ENCODE peak calls at places on chromosome 7, in ten cellular contexts. R, E, B, G, U, F, W, J, P and M are unnamed samples.

GRCh38 chr7:156577645-156578577 is 62.7 kb upstream of the RNF32 start:
- DNase-seq in R (no peak), E (no peak), B (no peak), G (no peak), U (no peak), F (no peak), W (no peak), J (no peak), P (no peak), M (no peak)

GRCh38 chr7:108142675-108143259 is 12.6 kb upstream of the LAMB4 start:
- DNase-seq in R (no peak), E (no peak), B (no peak), G (no peak), U (no peak), F (no peak), W (no peak), J (no peak), P (no peak), M (no peak)

GRCh38 chr7:122546496-122546895 is 152.4 kb downstream of the RNF133 start:
- DNase-seq in R (peak; percentile 28), E (peak; percentile 15), B (no peak), G (no peak), U (no peak), F (no peak), W (no peak), J (no peak), P (no peak), M (no peak)

GRCh38 chr7:134890246-134891240 is 95.8 kb upstream of the AGBL3 start:
- DNase-seq in R (peak; percentile 90), E (no peak), B (peak; percentile 27), G (no peak), U (no peak), F (no peak), W (no peak), J (peak; percentile 11), P (peak; percentile 68), M (peak; percentile 86)

GRCh38 chr7:31314781-31315180 is 25.7 kb downstream of the NEUROD6 start:
- DNase-seq in R (no peak), E (no peak), B (no peak), G (no peak), U (no peak), F (no peak), W (no peak), J (no peak), P (no peak), M (no peak)

GRCh38 chr7:94632338-94633024 is 23.5 kb downstream of the SGCE start:
- DNase-seq in R (peak; percentile 78), E (no peak), B (no peak), G (no peak), U (peak; percentile 68), F (no peak), W (no peak), J (no peak), P (no peak), M (no peak)

GRCh38 chr7:148699772-148700629 is 1.3 kb downstream of the CUL1 start:
- DNase-seq in R (peak; percentile 48), E (no peak), B (no peak), G (no peak), U (no peak), F (peak; percentile 34), W (no peak), J (no peak), P (no peak), M (no peak)

GRCh38 chr7:7719235-7719634 is 828 bp upstream of the RPA3 start:
- DNase-seq in R (peak; percentile 98), E (no peak), B (no peak), G (no peak), U (peak; percentile 83), F (peak; percentile 33), W (peak; percentile 94), J (no peak), P (no peak), M (no peak)

GRCh38 chr7:131487217-131487616 is 69.2 kb downstream of the PODXL start:
- DNase-seq in R (no peak), E (no peak), B (no peak), G (no peak), U (no peak), F (no peak), W (no peak), J (no peak), P (no peak), M (no peak)

GRCh38 chr7:131489196-131489595 is 67.2 kb downstream of the PODXL start:
- DNase-seq in R (no peak), E (no peak), B (no peak), G (no peak), U (no peak), F (no peak), W (no peak), J (no peak), P (no peak), M (no peak)

GRCh38 chr7:131486346-131486745 is 70.1 kb downstream of the PODXL start:
- DNase-seq in R (no peak), E (no peak), B (no peak), G (no peak), U (no peak), F (no peak), W (no peak), J (no peak), P (no peak), M (no peak)

GRCh38 chr7:131489881-131490280 is 66.5 kb downstream of the PODXL start:
- DNase-seq in R (no peak), E (no peak), B (no peak), G (no peak), U (no peak), F (no peak), W (no peak), J (no peak), P (no peak), M (no peak)

GRCh38 chr7:131488361-131488760 is 68.1 kb downstream of the PODXL start:
- DNase-seq in R (no peak), E (no peak), B (no peak), G (no peak), U (no peak), F (no peak), W (no peak), J (no peak), P (no peak), M (no peak)
- TF ChIP-seq CTCF in R (peak; percentile 27), E (peak; percentile 20), B (no peak), G (no peak), U (peak; percentile 27), F (no peak), W (peak; percentile 21), J (peak; percentile 47), P (no peak), M (peak; percentile 37)

GRCh38 chr7:9106747-9107146 is 673.3 kb downstream of the NXPH1 start:
- DNase-seq in R (no peak), E (no peak), B (no peak), G (no peak), U (no peak), F (no peak), W (no peak), J (no peak), P (no peak), M (no peak)
- TF ChIP-seq CTCF in R (no peak), E (no peak), B (no peak), G (no peak), U (no peak), F (no peak), W (no peak), J (no peak), P (no peak), M (no peak)

GRCh38 chr7:116153050-116153449 is 57.3 kb upstream of the TES start:
- DNase-seq in R (no peak), E (no peak), B (no peak), G (no peak), U (no peak), F (no peak), W (no peak), J (no peak), P (no peak), M (no peak)

GRCh38 chr7:116148108-116148507 is 62.2 kb upstream of the TES start:
- DNase-seq in R (no peak), E (no peak), B (no peak), G (no peak), U (no peak), F (no peak), W (no peak), J (no peak), P (no peak), M (no peak)

GRCh38 chr7:116150588-116150987 is 59.8 kb upstream of the TES start:
- DNase-seq in R (peak; percentile 50), E (no peak), B (no peak), G (no peak), U (no peak), F (no peak), W (no peak), J (no peak), P (no peak), M (no peak)

DNA sequence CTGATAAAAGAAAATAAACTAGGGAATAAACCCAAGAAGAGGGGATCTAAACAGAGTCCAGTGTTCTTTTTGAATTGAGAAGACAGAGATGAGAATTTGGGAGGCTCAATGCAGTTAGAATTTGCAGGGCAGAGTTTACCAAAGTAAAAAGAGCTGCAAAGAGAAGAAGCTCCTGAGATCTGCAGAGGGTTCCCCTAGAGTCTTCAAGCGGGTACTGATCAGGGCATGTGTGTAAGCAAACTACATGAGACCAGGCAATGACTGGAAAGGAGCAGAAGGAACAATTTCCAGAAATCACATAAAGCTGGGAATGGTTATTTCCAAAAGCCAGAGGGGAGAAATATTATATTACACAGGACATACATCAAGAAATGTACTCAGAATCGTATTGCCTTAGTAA is 58.1 kb upstream of the TES start:
- DNase-seq in R (no peak), E (no peak), B (no peak), G (no peak), U (no peak), F (no peak), W (no peak), J (no peak), P (no peak), M (no peak)
- TF ChIP-seq CTCF in R (no peak), E (no peak), B (no peak), G (no peak), U (no peak), F (no peak), W (no peak), J (no peak), P (no peak), M (no peak)

GRCh38 chr7:80413395-80413955 is 98.4 kb downstream of the GNAT3 start:
- DNase-seq in R (no peak), E (no peak), B (no peak), G (no peak), U (no peak), F (no peak), W (no peak), J (no peak), P (no peak), M (no peak)

GRCh38 chr7:80415522-80415921 is 96.3 kb downstream of the GNAT3 start:
- DNase-seq in R (peak; percentile 67), E (no peak), B (no peak), G (no peak), U (no peak), F (no peak), W (no peak), J (no peak), P (no peak), M (no peak)

GRCh38 chr7:80417211-80417793 is 94.6 kb downstream of the GNAT3 start:
- DNase-seq in R (no peak), E (no peak), B (no peak), G (no peak), U (no peak), F (no peak), W (no peak), J (no peak), P (no peak), M (no peak)

GRCh38 chr7:80414331-80414730 is 97.5 kb downstream of the GNAT3 start:
- DNase-seq in R (peak; percentile 27), E (no peak), B (no peak), G (no peak), U (no peak), F (no peak), W (no peak), J (no peak), P (no peak), M (no peak)

GRCh38 chr7:80415114-80415513 is 96.8 kb downstream of the GNAT3 start:
- DNase-seq in R (no peak), E (no peak), B (no peak), G (no peak), U (no peak), F (no peak), W (no peak), J (no peak), P (no peak), M (no peak)
- TF ChIP-seq CTCF in R (no peak), E (no peak), B (no peak), G (no peak), U (no peak), F (no peak), W (no peak), J (no peak), P (no peak), M (no peak)